ENCODE peak calls at places on chromosomes 11 and 22, in seven cellular contexts. Y is A549; E is immature natural killer cell; M is activated CD8-positive, alpha-beta memory T cell treated with anti-CD3 and anti-CD28 coated beads for 4 hours; T is AG10803; D is stimulated activated CD4-positive, alpha-beta T cell treated with anti-CD3 and anti-CD28 coated beads, Interleukin-2, amount 100 ng/mL, for 24 hours; H is astrocyte of the hippocampus. L is an unnamed sample.

GRCh38 chr11:64844330-64845124 is at the start of gene CDC42BPG:
- DNase-seq in Y (peak; percentile 87), E (peak; percentile 68), M (peak; percentile 35), T (peak; percentile 49), D (peak; percentile 67), H (peak; percentile 86), L (peak; percentile 45)

GRCh38 chr11:1839924-1840779 is 1.4 kb downstream of the TNNI2 start:
- DNase-seq in Y (no peak), E (peak; percentile 52), M (no peak), T (no peak), D (no peak), H (no peak), L (no peak)

GRCh38 chr22:30636226-30637077 is 871 bp downstream of the SLC35E4 start:
- DNase-seq in Y (no peak), E (peak; percentile 32), M (no peak), T (peak; percentile 15), D (no peak), H (peak; percentile 48), L (no peak)

GRCh38 chr11:79414644-79415317 is 26.0 kb downstream of the TENM4 start:
- DNase-seq in Y (no peak), E (no peak), M (no peak), T (peak; percentile 85), D (no peak), H (peak; percentile 94), L (no peak)

GRCh38 chr11:130909650-130910049 is 6.6 kb downstream of the SNX19 start:
- DNase-seq in Y (no peak), E (no peak), M (no peak), T (peak; percentile 60), D (no peak), H (peak; percentile 28), L (no peak)

GRCh38 chr22:44628273-44628672 is 73.7 kb upstream of the PRR5 start:
- DNase-seq in Y (no peak), E (no peak), M (no peak), T (no peak), D (no peak), H (no peak), L (no peak)

GRCh38 chr11:128553662-128554392 is 33.5 kb downstream of the ETS1 start:
- DNase-seq in Y (no peak), E (no peak), M (no peak), T (no peak), D (no peak), H (no peak), L (no peak)

GRCh38 chr22:23237201-23237798 is 57.0 kb downstream of the BCR start:
- DNase-seq in Y (no peak), E (no peak), M (no peak), T (no peak), D (no peak), H (peak; percentile 16), L (no peak)

GRCh38 chr22:27372969-27373670 is 428.4 kb downstream of the MN1 start:
- DNase-seq in Y (no peak), E (no peak), M (no peak), T (no peak), D (no peak), H (peak; percentile 31), L (no peak)